ENCODE peak calls at places on chromosomes 12 and 14, in seven cellular contexts. One of them, this sample, is unnamed. For H3K9me3, the result is how much of the 10 kb centered on the place peaks cover.

GRCh38 chr14:24816011-24816928 is 182.3 kb upstream of the GZMB start:
- DNase-seq in fibroblast of lung: peak
- DNase-seq in suprapubic skin: no peak
- DNase-seq in endodermal cell: no peak
- DNase-seq in IMR-90: peak
- DNase-seq in A549: no peak
- DNase-seq in neural progenitor cell: no peak
- DNase-seq in this sample: no peak

GRCh38 chr14:72582582-72582981 is 311.3 kb downstream of the DPF3 start:
- DNase-seq in fibroblast of lung: no peak
- DNase-seq in suprapubic skin: no peak
- DNase-seq in endodermal cell: no peak
- DNase-seq in IMR-90: no peak
- DNase-seq in A549: no peak
- DNase-seq in neural progenitor cell: no peak
- DNase-seq in this sample: no peak

GRCh38 chr12:93279849-93280412 is 97.8 kb upstream of the NUDT4 start:
- DNase-seq in fibroblast of lung: peak
- DNase-seq in suprapubic skin: no peak
- DNase-seq in endodermal cell: peak
- DNase-seq in IMR-90: peak
- DNase-seq in A549: no peak
- DNase-seq in neural progenitor cell: peak
- DNase-seq in this sample: peak

GRCh38 chr14:93295541-93296220 is 37.2 kb downstream of the BTBD7 start:
- DNase-seq in fibroblast of lung: no peak
- DNase-seq in suprapubic skin: no peak
- DNase-seq in endodermal cell: no peak
- DNase-seq in IMR-90: no peak
- DNase-seq in A549: no peak
- DNase-seq in neural progenitor cell: peak
- DNase-seq in this sample: no peak

GRCh38 chr14:75234173-75234855 is 44.3 kb upstream of the FOS start:
- DNase-seq in fibroblast of lung: peak
- DNase-seq in suprapubic skin: no peak
- DNase-seq in endodermal cell: no peak
- DNase-seq in IMR-90: peak
- DNase-seq in A549: no peak
- DNase-seq in neural progenitor cell: no peak
- DNase-seq in this sample: peak

GRCh38 chr14:100147691-100148464 is 11.6 kb downstream of the DEGS2 start:
- DNase-seq in fibroblast of lung: no peak
- DNase-seq in suprapubic skin: no peak
- DNase-seq in endodermal cell: no peak
- DNase-seq in IMR-90: no peak
- DNase-seq in A549: no peak
- DNase-seq in neural progenitor cell: no peak
- DNase-seq in this sample: no peak

GRCh38 chr14:32514236-32514635 is 185.1 kb downstream of the AKAP6 start:
- DNase-seq in fibroblast of lung: peak
- DNase-seq in suprapubic skin: no peak
- DNase-seq in endodermal cell: no peak
- DNase-seq in IMR-90: peak
- DNase-seq in A549: no peak
- DNase-seq in neural progenitor cell: no peak
- DNase-seq in this sample: no peak

GRCh38 chr12:121673013-121673441 is 3.6 kb upstream of the MORN3 start:
- DNase-seq in fibroblast of lung: no peak
- DNase-seq in suprapubic skin: peak
- DNase-seq in endodermal cell: peak
- DNase-seq in IMR-90: no peak
- DNase-seq in A549: no peak
- DNase-seq in neural progenitor cell: no peak
- DNase-seq in this sample: peak

GRCh38 chr12:116080415-116080814 is 197.1 kb downstream of the MED13L start:
- DNase-seq in fibroblast of lung: no peak
- DNase-seq in suprapubic skin: no peak
- DNase-seq in endodermal cell: no peak
- DNase-seq in IMR-90: no peak
- DNase-seq in A549: no peak
- DNase-seq in neural progenitor cell: no peak
- DNase-seq in this sample: no peak

GRCh38 chr12:56476972-56477432 is 8.6 kb downstream of the SPRYD4 start:
- DNase-seq in fibroblast of lung: no peak
- DNase-seq in suprapubic skin: no peak
- DNase-seq in endodermal cell: peak
- DNase-seq in IMR-90: no peak
- DNase-seq in A549: no peak
- DNase-seq in neural progenitor cell: no peak
- DNase-seq in this sample: no peak

GRCh38 chr14:49505026-49505766 is 81.0 kb downstream of the RPS29 start:
- DNase-seq in fibroblast of lung: no peak
- DNase-seq in suprapubic skin: no peak
- DNase-seq in endodermal cell: no peak
- DNase-seq in IMR-90: peak
- DNase-seq in A549: no peak
- DNase-seq in neural progenitor cell: no peak
- DNase-seq in this sample: no peak

GRCh38 chr12:1885082-1885596 is 33.3 kb downstream of the CACNA2D4 start:
- DNase-seq in fibroblast of lung: no peak
- DNase-seq in suprapubic skin: no peak
- DNase-seq in endodermal cell: no peak
- DNase-seq in IMR-90: no peak
- DNase-seq in A549: no peak
- DNase-seq in neural progenitor cell: no peak
- DNase-seq in this sample: no peak

GRCh38 chr14:38171197-38171596 is 36.5 kb upstream of the SSTR1 start:
- DNase-seq in fibroblast of lung: no peak
- DNase-seq in suprapubic skin: no peak
- DNase-seq in endodermal cell: no peak
- DNase-seq in IMR-90: peak
- DNase-seq in A549: no peak
- DNase-seq in neural progenitor cell: no peak
- DNase-seq in this sample: no peak

GRCh38 chr14:38774162-38774561 is 328.9 kb downstream of the SEC23A start:
- DNase-seq in fibroblast of lung: no peak
- DNase-seq in suprapubic skin: no peak
- DNase-seq in endodermal cell: no peak
- DNase-seq in IMR-90: no peak
- DNase-seq in A549: no peak
- DNase-seq in neural progenitor cell: no peak
- DNase-seq in this sample: no peak

DNA sequence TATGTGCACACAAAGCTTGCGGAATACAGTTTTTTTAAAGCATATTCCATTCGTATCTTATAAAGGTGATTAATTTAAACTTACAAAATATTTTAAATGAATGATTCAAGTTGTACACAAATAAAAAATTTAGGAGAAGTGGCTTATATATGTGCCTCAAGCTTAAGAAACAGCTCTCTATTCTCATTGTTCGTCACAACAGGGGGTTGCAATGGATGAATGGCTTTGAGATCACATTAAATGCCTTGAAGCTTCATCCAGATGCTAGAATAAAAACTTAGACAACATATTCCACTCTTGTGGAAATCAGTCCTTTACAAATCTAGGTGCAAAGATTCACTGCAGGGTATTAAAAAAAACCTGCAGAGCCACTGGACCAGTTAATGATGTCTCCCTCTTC is 303.9 kb upstream of the LRFN5 start:
- DNase-seq in fibroblast of lung: no peak
- DNase-seq in suprapubic skin: no peak
- DNase-seq in endodermal cell: no peak
- DNase-seq in IMR-90: no peak
- DNase-seq in A549: no peak
- DNase-seq in neural progenitor cell: peak
- DNase-seq in this sample: no peak
- H3K9me3 ChIP-seq in fibroblast of lung: under half
- H3K9me3 ChIP-seq in suprapubic skin: under half
- H3K9me3 ChIP-seq in endodermal cell: under half
- H3K9me3 ChIP-seq in IMR-90: under half
- H3K9me3 ChIP-seq in A549: under half
- H3K9me3 ChIP-seq in neural progenitor cell: under half
- H3K9me3 ChIP-seq in this sample: under half

GRCh38 chr12:71763682-71764379 is 9.2 kb downstream of the RAB21 start:
- DNase-seq in fibroblast of lung: no peak
- DNase-seq in suprapubic skin: no peak
- DNase-seq in endodermal cell: no peak
- DNase-seq in IMR-90: no peak
- DNase-seq in A549: no peak
- DNase-seq in neural progenitor cell: no peak
- DNase-seq in this sample: no peak

GRCh38 chr12:71764587-71765321 is 10.1 kb downstream of the RAB21 start:
- DNase-seq in fibroblast of lung: no peak
- DNase-seq in suprapubic skin: no peak
- DNase-seq in endodermal cell: no peak
- DNase-seq in IMR-90: no peak
- DNase-seq in A549: no peak
- DNase-seq in neural progenitor cell: no peak
- DNase-seq in this sample: no peak

GRCh38 chr12:71756054-71756675 is 1.5 kb downstream of the RAB21 start:
- DNase-seq in fibroblast of lung: no peak
- DNase-seq in suprapubic skin: no peak
- DNase-seq in endodermal cell: no peak
- DNase-seq in IMR-90: no peak
- DNase-seq in A549: no peak
- DNase-seq in neural progenitor cell: no peak
- DNase-seq in this sample: peak

GRCh38 chr12:71759941-71760340 is 5.3 kb downstream of the RAB21 start:
- DNase-seq in fibroblast of lung: no peak
- DNase-seq in suprapubic skin: no peak
- DNase-seq in endodermal cell: no peak
- DNase-seq in IMR-90: no peak
- DNase-seq in A549: no peak
- DNase-seq in neural progenitor cell: no peak
- DNase-seq in this sample: no peak

GRCh38 chr12:71760471-71760870 is 5.8 kb downstream of the RAB21 start:
- DNase-seq in fibroblast of lung: no peak
- DNase-seq in suprapubic skin: no peak
- DNase-seq in endodermal cell: no peak
- DNase-seq in IMR-90: no peak
- DNase-seq in A549: no peak
- DNase-seq in neural progenitor cell: no peak
- DNase-seq in this sample: no peak
- H3K9me3 ChIP-seq in fibroblast of lung: under half
- H3K9me3 ChIP-seq in suprapubic skin: under half
- H3K9me3 ChIP-seq in endodermal cell: under half
- H3K9me3 ChIP-seq in IMR-90: under half
- H3K9me3 ChIP-seq in A549: half or more
- H3K9me3 ChIP-seq in neural progenitor cell: under half
- H3K9me3 ChIP-seq in this sample: under half

DNA sequence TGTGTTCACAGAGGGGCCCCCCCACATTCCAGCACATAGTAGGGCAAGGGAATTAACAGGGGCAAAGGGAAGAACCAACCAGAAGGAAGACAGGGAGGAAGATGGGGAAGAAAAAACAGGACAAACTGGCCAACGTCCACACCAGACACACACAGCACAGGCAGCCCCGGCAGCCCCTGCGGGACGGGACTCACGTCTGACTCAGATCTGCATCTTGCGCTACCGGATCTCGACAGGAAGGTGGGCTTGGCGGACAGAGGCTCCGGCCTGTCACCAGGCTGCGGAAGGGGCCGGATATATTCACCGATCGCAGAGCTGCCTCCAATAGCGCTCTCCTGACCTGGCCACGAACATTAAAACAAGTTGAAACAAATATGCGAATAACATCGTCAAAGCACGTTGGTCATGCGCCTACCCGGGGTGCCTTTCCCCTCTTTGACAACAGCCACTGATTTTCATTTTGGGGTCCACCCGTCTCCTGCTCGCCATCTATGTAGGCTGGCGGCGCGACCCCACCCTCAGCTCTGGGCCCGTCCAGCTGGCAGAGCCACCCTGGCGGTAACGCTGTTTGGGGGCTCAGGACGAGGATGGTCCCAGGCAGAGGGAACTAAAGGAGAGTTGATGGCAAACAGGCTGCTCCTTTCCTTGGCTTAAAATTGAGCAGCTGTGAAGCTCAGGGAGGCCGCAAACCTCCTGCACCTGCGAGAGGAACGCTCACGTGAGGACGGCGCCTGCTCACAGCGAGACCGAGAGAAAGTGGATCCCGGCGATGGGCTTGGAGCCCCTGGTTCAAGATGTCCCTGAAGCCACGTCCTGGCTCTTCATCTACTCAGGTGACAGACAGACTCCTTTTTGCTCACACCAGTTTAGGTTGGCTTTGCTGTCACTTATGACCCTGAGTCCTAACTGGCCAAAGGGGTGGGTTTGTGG is 113.6 kb downstream of the PIWIL1 start:
- DNase-seq in fibroblast of lung: no peak
- DNase-seq in suprapubic skin: no peak
- DNase-seq in endodermal cell: no peak
- DNase-seq in IMR-90: no peak
- DNase-seq in A549: no peak
- DNase-seq in neural progenitor cell: no peak
- DNase-seq in this sample: no peak
- H3K9me3 ChIP-seq in fibroblast of lung: under half
- H3K9me3 ChIP-seq in suprapubic skin: under half
- H3K9me3 ChIP-seq in endodermal cell: under half
- H3K9me3 ChIP-seq in IMR-90: half or more
- H3K9me3 ChIP-seq in A549: under half
- H3K9me3 ChIP-seq in neural progenitor cell: under half
- H3K9me3 ChIP-seq in this sample: under half

GRCh38 chr12:103499571-103499970 is 3.8 kb upstream of the C12orf42 start:
- DNase-seq in fibroblast of lung: no peak
- DNase-seq in suprapubic skin: no peak
- DNase-seq in endodermal cell: no peak
- DNase-seq in IMR-90: no peak
- DNase-seq in A549: no peak
- DNase-seq in neural progenitor cell: no peak
- DNase-seq in this sample: no peak

GRCh38 chr12:103505371-103506236 is 9.8 kb upstream of the C12orf42 start:
- DNase-seq in fibroblast of lung: no peak
- DNase-seq in suprapubic skin: no peak
- DNase-seq in endodermal cell: no peak
- DNase-seq in IMR-90: no peak
- DNase-seq in A549: no peak
- DNase-seq in neural progenitor cell: no peak
- DNase-seq in this sample: no peak

GRCh38 chr12:103503546-103504480 is 8.0 kb upstream of the C12orf42 start:
- DNase-seq in fibroblast of lung: no peak
- DNase-seq in suprapubic skin: no peak
- DNase-seq in endodermal cell: peak
- DNase-seq in IMR-90: no peak
- DNase-seq in A549: no peak
- DNase-seq in neural progenitor cell: peak
- DNase-seq in this sample: no peak

GRCh38 chr12:103501447-103501846 is 5.7 kb upstream of the C12orf42 start:
- DNase-seq in fibroblast of lung: no peak
- DNase-seq in suprapubic skin: no peak
- DNase-seq in endodermal cell: no peak
- DNase-seq in IMR-90: no peak
- DNase-seq in A549: no peak
- DNase-seq in neural progenitor cell: no peak
- DNase-seq in this sample: no peak

DNA sequence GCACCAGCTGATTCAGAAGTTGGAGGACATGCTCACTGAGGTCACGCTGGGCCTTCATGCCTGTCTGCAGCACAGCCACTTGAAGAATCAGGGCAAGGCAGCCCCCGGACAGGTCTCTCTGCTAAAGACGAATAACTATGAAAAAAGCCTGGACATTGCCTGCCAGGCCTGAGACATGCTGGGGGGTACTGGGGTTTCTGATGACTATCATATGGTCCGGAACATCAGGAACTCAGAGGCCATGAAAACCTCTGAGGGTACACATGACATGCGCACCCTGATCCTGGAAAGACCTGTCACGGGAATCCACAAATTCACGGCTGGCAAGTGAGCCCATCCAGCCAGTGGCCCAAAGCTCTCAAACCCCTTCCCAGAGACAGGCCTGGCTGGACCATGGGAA is 8.8 kb upstream of the C12orf42 start:
- DNase-seq in fibroblast of lung: no peak
- DNase-seq in suprapubic skin: no peak
- DNase-seq in endodermal cell: no peak
- DNase-seq in IMR-90: no peak
- DNase-seq in A549: no peak
- DNase-seq in neural progenitor cell: no peak
- DNase-seq in this sample: no peak
- H3K9me3 ChIP-seq in fibroblast of lung: under half
- H3K9me3 ChIP-seq in suprapubic skin: under half
- H3K9me3 ChIP-seq in endodermal cell: under half
- H3K9me3 ChIP-seq in IMR-90: under half
- H3K9me3 ChIP-seq in A549: under half
- H3K9me3 ChIP-seq in neural progenitor cell: under half
- H3K9me3 ChIP-seq in this sample: under half